ENCODE peak calls at places on chromosomes 6 and 20, in eight cellular contexts. B is upper lobe of right lung, T is heart left ventricle, Y is fibroblast of lung, A is spleen, S is A549, F is H1, X is pancreas. G is an unnamed sample.

GRCh38 chr6:36755435-36756348 is 58.1 kb downstream of the RAB44 start:
- DNase-seq in Y (no peak), T (no peak), X (no peak), F (no peak), B (no peak), A (no peak), S (peak), G (peak)

GRCh38 chr6:106901062-106901461 is 73.5 kb downstream of the CD24 start:
- DNase-seq in X (no peak), S (no peak), B (no peak), Y (no peak), T (no peak), F (no peak), A (no peak), G (no peak)

GRCh38 chr20:3364323-3365013 is 43.0 kb downstream of the DNAAF9 start:
- DNase-seq in B (no peak), T (no peak), X (no peak), A (no peak), S (no peak), F (no peak), Y (no peak), G (no peak)

GRCh38 chr6:129863664-129864063 is 2.5 kb upstream of the TMEM244 start:
- DNase-seq in S (no peak), T (no peak), B (no peak), X (no peak), Y (peak), F (no peak), A (no peak), G (peak)

GRCh38 chr6:50635429-50635828 is 77.9 kb upstream of the TFAP2D start:
- DNase-seq in Y (no peak), A (no peak), F (no peak), X (no peak), B (no peak), S (no peak), T (no peak), G (no peak)

GRCh38 chr6:338815-339262 is 46.6 kb downstream of the DUSP22 start:
- DNase-seq in Y (no peak), F (no peak), S (no peak), B (no peak), X (no peak), A (peak), T (no peak), G (no peak)

GRCh38 chr20:23048283-23049200 is 930 bp downstream of the THBD start:
- DNase-seq in Y (peak), B (peak), F (no peak), T (peak), S (peak), A (peak), X (peak), G (no peak)

GRCh38 chr20:36575066-36575743 is 1.8 kb downstream of the TGIF2 start:
- DNase-seq in Y (peak), F (no peak), T (peak), B (peak), A (no peak), X (peak), S (peak), G (peak)

GRCh38 chr20:10667560-10668167 is 6.1 kb downstream of the JAG1 start:
- DNase-seq in B (no peak), F (no peak), A (no peak), X (no peak), Y (no peak), S (no peak), T (no peak), G (no peak)

GRCh38 chr20:61846074-61846473 is 219.6 kb downstream of the TAF4 start:
- DNase-seq in S (no peak), A (peak), Y (no peak), X (peak), T (no peak), B (no peak), F (no peak), G (no peak)

GRCh38 chr6:195861-196360 is 96.4 kb upstream of the DUSP22 start:
- DNase-seq in A (no peak), T (peak), Y (peak), B (no peak), S (no peak), X (no peak), F (no peak), G (no peak)

GRCh38 chr6:7461416-7461815 is 71.8 kb downstream of the RIOK1 start:
- DNase-seq in S (no peak), B (no peak), X (no peak), A (no peak), Y (no peak), T (no peak), F (no peak), G (no peak)

GRCh38 chr6:55040102-55040848 is 134.0 kb upstream of the HCRTR2 start:
- DNase-seq in F (no peak), X (no peak), Y (peak), B (no peak), S (no peak), T (no peak), A (no peak), G (no peak)

DNA sequence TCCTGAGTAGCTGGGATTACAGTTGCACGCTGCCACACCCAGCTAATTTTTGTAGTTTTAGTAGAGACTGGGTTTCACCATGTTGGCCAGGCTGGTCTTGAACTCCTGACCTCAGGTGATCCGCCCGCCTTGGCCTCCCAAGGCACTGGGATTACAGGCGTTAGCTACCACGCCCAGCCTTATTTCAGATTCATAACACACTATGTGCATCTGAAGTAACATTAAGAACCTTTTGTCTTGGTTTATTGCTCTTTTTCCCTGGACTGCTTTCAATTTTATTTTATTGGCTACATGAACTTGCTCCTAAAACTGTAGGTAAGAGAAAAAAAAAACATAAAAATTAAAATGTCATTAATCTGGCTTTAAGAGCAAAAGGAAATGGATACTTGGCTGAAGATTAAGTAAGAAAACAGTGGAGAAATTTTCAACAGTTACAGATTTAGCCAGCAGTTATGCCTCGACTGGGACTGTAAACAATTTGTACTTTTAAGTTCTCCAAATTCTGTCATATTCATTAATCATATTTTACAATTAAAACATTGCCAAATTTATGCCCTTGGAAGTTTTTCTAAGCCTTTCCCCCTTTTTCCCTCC is 62.5 kb downstream of the GJA1 start:
- DNase-seq in F (no peak), Y (peak), B (no peak), T (no peak), X (no peak), A (no peak), S (no peak), G (no peak)
- H3K27ac ChIP-seq in F (no peak), Y (no peak), B (no peak), T (no peak), X (peak), A (no peak), S (no peak), G (no peak)

DNA sequence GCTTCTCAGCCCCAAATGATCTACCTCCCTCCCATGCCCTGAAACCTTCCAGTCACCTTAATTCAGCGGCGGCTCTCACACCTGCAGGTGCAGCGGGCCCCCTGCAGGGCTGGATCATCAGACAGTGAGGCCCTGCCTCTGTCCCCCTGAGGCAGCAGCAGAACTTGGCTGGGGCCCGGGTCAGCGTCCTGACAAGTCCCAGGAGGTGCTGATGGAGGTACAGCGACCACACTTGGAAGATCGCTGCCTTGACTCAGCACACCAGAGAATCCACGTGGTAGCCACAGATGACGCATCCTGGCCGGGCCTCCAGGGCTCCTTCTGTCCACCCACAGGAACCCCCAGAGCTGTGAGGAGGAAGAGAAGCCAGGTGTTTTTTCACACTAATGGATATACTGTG is 116.4 kb upstream of the THBS2 start:
- DNase-seq in T (peak), X (no peak), F (no peak), S (no peak), A (no peak), Y (no peak), B (peak), G (no peak)
- TF ChIP-seq CTCF in T (no peak), X (no peak), F (no peak), S (no peak), A (no peak), Y (no peak), B (no peak), G (no peak)

GRCh38 chr6:108163267-108163643 is 2.6 kb upstream of the NR2E1 start:
- DNase-seq in X (no peak), T (no peak), F (no peak), A (no peak), B (no peak), Y (no peak), S (peak), G (no peak)
- H3K4me3 ChIP-seq in X (no peak), T (no peak), F (no peak), A (no peak), B (no peak), Y (no peak), S (no peak), G (no peak)

GRCh38 chr6:114133816-114134215 is 162.9 kb upstream of the HDAC2 start:
- DNase-seq in S (no peak), A (no peak), X (no peak), F (no peak), T (no peak), B (no peak), Y (no peak), G (no peak)
- H3K27ac ChIP-seq in S (no peak), A (no peak), X (no peak), F (no peak), T (no peak), B (no peak), Y (no peak), G (no peak)

GRCh38 chr20:57611605-57612311 is 8.5 kb downstream of the ZBP1 start:
- DNase-seq in Y (no peak), S (no peak), T (no peak), A (peak), X (no peak), B (no peak), F (no peak), G (no peak)

GRCh38 chr20:57609086-57609841 is 11.0 kb downstream of the ZBP1 start:
- DNase-seq in A (peak), Y (no peak), S (no peak), T (no peak), B (peak), F (no peak), X (no peak), G (no peak)

GRCh38 chr20:57608516-57608915 is 11.7 kb downstream of the ZBP1 start:
- DNase-seq in X (no peak), A (peak), F (no peak), S (no peak), Y (no peak), T (no peak), B (peak), G (no peak)

GRCh38 chr20:57610261-57610952 is 9.8 kb downstream of the ZBP1 start:
- DNase-seq in S (no peak), X (peak), Y (no peak), B (peak), T (no peak), F (no peak), A (peak), G (no peak)

DNA sequence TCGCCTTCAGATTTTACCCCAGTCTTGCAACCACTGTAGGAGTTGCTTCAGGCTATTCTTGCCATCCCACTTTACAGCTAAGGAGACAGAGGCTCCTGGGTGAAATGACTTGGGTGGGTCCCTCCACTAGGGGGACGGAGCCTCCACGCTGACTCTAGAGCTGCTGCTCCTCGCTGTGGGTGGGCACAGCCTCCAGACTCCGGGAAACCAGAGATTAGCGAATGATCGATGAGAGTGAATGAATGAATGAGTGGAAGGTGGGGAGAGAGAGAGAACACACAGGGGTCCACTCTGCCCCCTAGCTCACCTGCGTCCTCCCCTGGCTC is 10.4 kb downstream of the ZBP1 start:
- DNase-seq in A (peak), F (no peak), T (no peak), S (no peak), Y (no peak), X (no peak), B (peak), G (no peak)
- TF ChIP-seq CTCF in A (no peak), F (peak), T (no peak), S (no peak), Y (no peak), X (no peak), B (no peak), G (peak)

GRCh38 chr6:53107091-53107490 is 41.5 kb downstream of the GCM1 start:
- DNase-seq in F (no peak), S (no peak), X (no peak), T (no peak), B (no peak), Y (peak), A (no peak), G (no peak)
- H3K4me3 ChIP-seq in F (no peak), S (no peak), X (no peak), T (no peak), B (no peak), Y (no peak), A (no peak), G (no peak)

GRCh38 chr20:45819466-45819865 is 7.0 kb downstream of the UBE2C start:
- DNase-seq in X (no peak), S (no peak), A (no peak), T (no peak), B (no peak), Y (no peak), F (no peak), G (no peak)

GRCh38 chr20:45821942-45822341 is 5.2 kb downstream of the TNNC2 start:
- DNase-seq in T (no peak), Y (no peak), X (no peak), B (no peak), A (no peak), S (no peak), F (no peak), G (no peak)

GRCh38 chr20:45816951-45817651 is 4.7 kb downstream of the UBE2C start:
- DNase-seq in X (no peak), F (no peak), Y (no peak), B (no peak), S (no peak), A (no peak), T (no peak), G (no peak)

GRCh38 chr20:45817652-45818194 is 5.3 kb downstream of the UBE2C start:
- DNase-seq in S (no peak), F (no peak), X (no peak), T (no peak), A (no peak), B (no peak), Y (peak), G (peak)

DNA sequence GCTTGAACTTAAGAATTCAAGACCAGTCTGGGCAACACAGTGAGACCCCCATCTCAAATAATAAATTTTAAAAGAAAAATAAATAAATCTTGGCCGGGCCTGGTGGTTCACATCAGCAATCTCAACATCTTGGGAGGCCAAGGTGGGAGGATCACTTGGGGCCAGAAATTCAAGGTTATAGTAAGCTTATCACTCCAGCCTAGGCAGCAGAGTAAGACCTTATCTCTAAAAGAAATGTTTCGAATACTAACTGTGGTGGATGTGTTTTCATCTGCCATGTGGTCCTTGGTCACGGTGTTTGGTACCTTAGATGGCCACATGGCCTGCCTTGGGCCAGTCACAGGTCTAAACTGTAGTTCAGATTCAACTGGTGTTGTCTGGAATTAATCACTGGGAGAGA is 5.8 kb downstream of the UBE2C start:
- DNase-seq in T (no peak), Y (no peak), S (no peak), X (no peak), B (no peak), A (no peak), F (no peak), G (no peak)
- H3K27ac ChIP-seq in T (no peak), Y (peak), S (no peak), X (no peak), B (no peak), A (no peak), F (no peak), G (no peak)

GRCh38 chr6:169445227-169445626 is 191.6 kb upstream of the THBS2 start:
- DNase-seq in Y (no peak), S (no peak), T (no peak), B (no peak), F (no peak), A (no peak), X (no peak), G (no peak)
- TF ChIP-seq CTCF in Y (no peak), S (no peak), T (no peak), B (peak), F (peak), A (peak), X (no peak), G (peak)

GRCh38 chr6:132115714-132116366 is 164.7 kb upstream of the CCN2 start:
- DNase-seq in Y (no peak), F (no peak), S (no peak), B (no peak), X (no peak), T (no peak), A (no peak), G (no peak)
- H3K4me3 ChIP-seq in Y (peak), F (no peak), S (no peak), B (peak), X (no peak), T (peak), A (peak), G (no peak)

DNA sequence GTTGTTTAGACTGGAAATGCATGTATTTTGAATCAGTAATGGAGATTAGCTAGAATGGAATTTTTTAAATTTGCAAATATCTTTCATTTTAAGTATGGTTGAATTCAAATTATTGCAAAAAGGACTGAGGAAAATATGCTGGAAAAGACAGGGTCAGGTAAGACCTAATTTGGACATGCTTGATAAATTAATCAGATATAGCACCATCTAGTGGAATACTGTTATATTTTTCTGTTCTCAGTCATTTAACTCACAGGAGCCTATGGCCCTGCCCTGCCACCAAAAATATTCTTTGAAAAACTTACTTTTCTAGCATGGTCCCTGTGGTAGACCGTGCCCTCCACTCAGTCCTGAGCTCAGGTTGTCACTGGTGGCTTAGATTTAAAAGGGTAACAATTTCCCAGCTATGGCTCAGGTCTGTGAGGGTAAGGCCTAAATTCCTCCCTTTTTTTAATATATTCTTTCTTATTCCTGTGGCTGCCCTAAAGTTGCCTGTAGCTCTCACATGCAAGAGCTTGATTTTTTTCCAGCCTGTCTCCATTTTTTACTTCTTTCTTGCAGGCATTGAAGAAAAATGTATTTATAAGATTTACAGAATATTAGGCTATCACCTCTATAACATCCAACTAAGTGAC is 25.3 kb upstream of the KIAA1586 start:
- DNase-seq in Y (peak), A (no peak), X (no peak), F (no peak), S (peak), B (no peak), T (no peak), G (no peak)
- H3K27ac ChIP-seq in Y (no peak), A (no peak), X (no peak), F (no peak), S (no peak), B (no peak), T (no peak), G (no peak)